ENCODE peak calls at places on chromosomes 4 and X, in five cellular contexts. One of them, this sample, is unnamed.

GRCh38 chr4:74919783-74920182 is 13.1 kb upstream of the PARM1 start:
- DNase-seq in right lobe of liver: no peak
- DNase-seq in breast epithelium: no peak
- DNase-seq in heart left ventricle: no peak
- DNase-seq in AG04450: no peak
- DNase-seq in this sample: no peak

GRCh38 chrX:87489071-87489470 is 28.5 kb upstream of the KLHL4 start:
- DNase-seq in heart left ventricle: no peak
- DNase-seq in right lobe of liver: no peak
- DNase-seq in breast epithelium: no peak
- DNase-seq in AG04450: no peak
- DNase-seq in this sample: no peak

GRCh38 chr4:80913381-80913780 is 117.1 kb upstream of the BMP3 start:
- DNase-seq in heart left ventricle: no peak
- DNase-seq in breast epithelium: no peak
- DNase-seq in AG04450: no peak
- DNase-seq in right lobe of liver: peak
- DNase-seq in this sample: no peak

GRCh38 chr4:91147067-91147466 is 1019.9 kb downstream of the CCSER1 start:
- DNase-seq in right lobe of liver: no peak
- DNase-seq in breast epithelium: no peak
- DNase-seq in AG04450: no peak
- DNase-seq in heart left ventricle: no peak
- DNase-seq in this sample: no peak

GRCh38 chr4:174757736-174758135 is 71.3 kb downstream of the GLRA3 start:
- DNase-seq in AG04450: no peak
- DNase-seq in breast epithelium: no peak
- DNase-seq in right lobe of liver: no peak
- DNase-seq in heart left ventricle: no peak
- DNase-seq in this sample: no peak

GRCh38 chrX:39936886-39937770 is 160.6 kb downstream of the BCOR start:
- DNase-seq in breast epithelium: no peak
- DNase-seq in right lobe of liver: no peak
- DNase-seq in AG04450: no peak
- DNase-seq in heart left ventricle: no peak
- DNase-seq in this sample: peak

GRCh38 chr4:166585491-166585890 is 648.8 kb downstream of the SPOCK3 start:
- DNase-seq in breast epithelium: no peak
- DNase-seq in AG04450: no peak
- DNase-seq in right lobe of liver: no peak
- DNase-seq in heart left ventricle: no peak
- DNase-seq in this sample: no peak

GRCh38 chr4:140109626-140110213 is 44.3 kb downstream of the MAML3 start:
- DNase-seq in breast epithelium: no peak
- DNase-seq in AG04450: no peak
- DNase-seq in heart left ventricle: no peak
- DNase-seq in right lobe of liver: no peak
- DNase-seq in this sample: no peak

GRCh38 chr4:16197842-16198241 is 28.4 kb downstream of the TAPT1 start:
- DNase-seq in breast epithelium: no peak
- DNase-seq in right lobe of liver: no peak
- DNase-seq in heart left ventricle: no peak
- DNase-seq in AG04450: no peak
- DNase-seq in this sample: no peak

GRCh38 chr4:101114936-101115372 is 232.4 kb downstream of the PPP3CA start:
- DNase-seq in AG04450: no peak
- DNase-seq in breast epithelium: no peak
- DNase-seq in right lobe of liver: no peak
- DNase-seq in heart left ventricle: no peak
- DNase-seq in this sample: no peak

GRCh38 chr4:54227261-54228063 is 1.6 kb upstream of the PDGFRA start:
- DNase-seq in heart left ventricle: no peak
- DNase-seq in AG04450: no peak
- DNase-seq in right lobe of liver: no peak
- DNase-seq in breast epithelium: no peak
- DNase-seq in this sample: peak

GRCh38 chr4:129043523-129043922 is 49.8 kb downstream of the SCLT1 start:
- DNase-seq in heart left ventricle: no peak
- DNase-seq in AG04450: no peak
- DNase-seq in right lobe of liver: no peak
- DNase-seq in breast epithelium: no peak
- DNase-seq in this sample: no peak

GRCh38 chrX:20857746-20858145 is 516.5 kb upstream of the CNKSR2 start:
- DNase-seq in breast epithelium: no peak
- DNase-seq in AG04450: no peak
- DNase-seq in heart left ventricle: no peak
- DNase-seq in right lobe of liver: no peak
- DNase-seq in this sample: no peak

GRCh38 chr4:15893967-15894366 is 44.6 kb downstream of the FGFBP1 start:
- DNase-seq in right lobe of liver: no peak
- DNase-seq in heart left ventricle: no peak
- DNase-seq in AG04450: peak
- DNase-seq in breast epithelium: no peak
- DNase-seq in this sample: no peak

GRCh38 chrX:1477801-1478458 is 25.2 kb upstream of the ASMTL start:
- DNase-seq in AG04450: no peak
- DNase-seq in breast epithelium: peak
- DNase-seq in heart left ventricle: no peak
- DNase-seq in right lobe of liver: peak
- DNase-seq in this sample: no peak

GRCh38 chr4:83709627-83710026 is 173.7 kb downstream of the GPAT3 start:
- DNase-seq in breast epithelium: no peak
- DNase-seq in right lobe of liver: no peak
- DNase-seq in heart left ventricle: no peak
- DNase-seq in AG04450: no peak
- DNase-seq in this sample: no peak

GRCh38 chr4:74088396-74088795 is 10.6 kb downstream of the CXCL2 start:
- DNase-seq in heart left ventricle: no peak
- DNase-seq in AG04450: no peak
- DNase-seq in breast epithelium: no peak
- DNase-seq in right lobe of liver: no peak
- DNase-seq in this sample: no peak

GRCh38 chr4:110188113-110188512 is 10.3 kb downstream of the ELOVL6 start:
- DNase-seq in AG04450: no peak
- DNase-seq in breast epithelium: no peak
- DNase-seq in heart left ventricle: no peak
- DNase-seq in right lobe of liver: no peak
- DNase-seq in this sample: no peak

GRCh38 chrX:131711478-131711867 is 167.6 kb downstream of the OR13H1 start:
- DNase-seq in right lobe of liver: no peak
- DNase-seq in breast epithelium: no peak
- DNase-seq in AG04450: no peak
- DNase-seq in heart left ventricle: no peak
- DNase-seq in this sample: no peak

GRCh38 chrX:136731207-136731782 is 49.4 kb downstream of the ARHGEF6 start:
- DNase-seq in heart left ventricle: no peak
- DNase-seq in right lobe of liver: no peak
- DNase-seq in AG04450: no peak
- DNase-seq in breast epithelium: no peak
- DNase-seq in this sample: no peak

GRCh38 chr4:1003271-1004070 is 8.0 kb upstream of the FGFRL1 start:
- DNase-seq in heart left ventricle: no peak
- DNase-seq in AG04450: no peak
- DNase-seq in right lobe of liver: no peak
- DNase-seq in breast epithelium: no peak
- DNase-seq in this sample: no peak

GRCh38 chrX:140524556-140524955 is 19.7 kb upstream of the SOX3 start:
- DNase-seq in AG04450: no peak
- DNase-seq in right lobe of liver: no peak
- DNase-seq in heart left ventricle: no peak
- DNase-seq in breast epithelium: no peak
- DNase-seq in this sample: no peak

GRCh38 chrX:63889001-63889400 is 104.0 kb upstream of the ARHGEF9 start:
- DNase-seq in breast epithelium: no peak
- DNase-seq in heart left ventricle: no peak
- DNase-seq in AG04450: no peak
- DNase-seq in right lobe of liver: no peak
- DNase-seq in this sample: no peak

GRCh38 chrX:34426334-34426733 is 230.8 kb downstream of the TMEM47 start:
- DNase-seq in heart left ventricle: no peak
- DNase-seq in breast epithelium: no peak
- DNase-seq in AG04450: no peak
- DNase-seq in right lobe of liver: no peak
- DNase-seq in this sample: no peak

GRCh38 chr4:5722328-5722727 is 11.3 kb downstream of the EVC start:
- DNase-seq in right lobe of liver: no peak
- DNase-seq in heart left ventricle: no peak
- DNase-seq in AG04450: no peak
- DNase-seq in breast epithelium: no peak
- DNase-seq in this sample: no peak

DNA sequence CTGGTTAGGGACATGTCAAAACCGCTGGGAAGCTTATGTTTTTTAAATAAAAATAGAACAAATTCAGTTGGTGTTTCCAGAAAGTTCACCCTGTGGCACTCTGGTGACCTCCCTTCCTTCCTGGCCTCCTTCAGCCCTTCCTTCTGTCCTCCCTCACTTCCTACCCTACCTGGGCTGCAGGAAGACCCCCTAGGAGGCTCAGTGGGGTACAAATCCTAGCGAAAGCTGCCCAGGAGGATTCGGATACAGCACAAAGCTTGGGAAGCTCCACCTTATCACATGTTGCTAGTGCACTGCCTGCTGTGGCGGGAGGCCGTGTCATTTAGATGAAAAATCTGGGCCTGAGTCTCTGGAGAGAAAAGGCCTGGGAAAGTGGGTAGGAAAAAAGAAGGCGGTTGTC is 60.5 kb downstream of the FHDC1 start:
- DNase-seq in heart left ventricle: no peak
- DNase-seq in AG04450: no peak
- DNase-seq in breast epithelium: no peak
- DNase-seq in right lobe of liver: no peak
- DNase-seq in this sample: no peak
- H3K27ac ChIP-seq in heart left ventricle: no peak
- H3K27ac ChIP-seq in AG04450: no peak
- H3K27ac ChIP-seq in breast epithelium: peak
- H3K27ac ChIP-seq in right lobe of liver: no peak
- H3K27ac ChIP-seq in this sample: no peak

GRCh38 chr4:38106886-38107514 is 146.8 kb downstream of the PTTG2 start:
- DNase-seq in heart left ventricle: no peak
- DNase-seq in breast epithelium: no peak
- DNase-seq in AG04450: no peak
- DNase-seq in right lobe of liver: no peak
- DNase-seq in this sample: no peak
- H3K27ac ChIP-seq in heart left ventricle: no peak
- H3K27ac ChIP-seq in breast epithelium: no peak
- H3K27ac ChIP-seq in AG04450: no peak
- H3K27ac ChIP-seq in right lobe of liver: no peak
- H3K27ac ChIP-seq in this sample: no peak

DNA sequence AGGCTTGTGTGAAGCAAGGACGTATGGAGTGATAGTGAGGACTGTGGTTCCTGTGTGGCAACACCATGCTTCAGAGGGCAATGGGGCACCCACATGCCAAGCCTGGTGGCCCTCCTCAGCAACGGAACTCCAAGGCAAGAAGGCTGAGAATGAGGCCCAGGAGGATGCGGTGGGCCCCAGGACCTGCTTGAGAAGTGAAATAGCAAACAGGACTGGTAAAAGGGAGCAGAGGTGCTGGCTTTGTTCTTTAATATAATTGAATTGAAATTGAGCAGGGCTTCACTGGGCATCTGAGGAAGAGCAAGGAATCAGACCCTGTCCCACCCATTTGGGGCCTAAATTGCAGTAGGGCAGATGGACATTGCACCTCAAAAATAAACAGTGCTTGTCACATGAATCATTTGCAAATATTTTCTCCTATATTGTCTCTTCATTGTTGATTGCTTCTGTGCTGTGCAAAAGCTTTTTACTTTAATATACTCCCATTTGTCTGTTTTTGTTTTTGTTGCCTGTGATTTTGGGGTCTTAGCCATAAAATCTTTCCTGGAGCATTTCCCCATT is 2.3 kb downstream of the TMEM187 start:
- DNase-seq in AG04450: no peak
- DNase-seq in breast epithelium: no peak
- DNase-seq in heart left ventricle: no peak
- DNase-seq in right lobe of liver: no peak
- DNase-seq in this sample: no peak
- H3K27ac ChIP-seq in AG04450: no peak
- H3K27ac ChIP-seq in breast epithelium: peak
- H3K27ac ChIP-seq in heart left ventricle: no peak
- H3K27ac ChIP-seq in right lobe of liver: peak
- H3K27ac ChIP-seq in this sample: no peak

GRCh38 chr4:170014359-170015008 is 11.7 kb downstream of the MFAP3L start:
- DNase-seq in AG04450: no peak
- DNase-seq in right lobe of liver: no peak
- DNase-seq in heart left ventricle: no peak
- DNase-seq in breast epithelium: no peak
- DNase-seq in this sample: no peak

GRCh38 chr4:170011921-170012628 is 14.1 kb downstream of the MFAP3L start:
- DNase-seq in breast epithelium: no peak
- DNase-seq in heart left ventricle: no peak
- DNase-seq in AG04450: no peak
- DNase-seq in right lobe of liver: peak
- DNase-seq in this sample: no peak

GRCh38 chr4:170012629-170012958 is 13.6 kb downstream of the MFAP3L start:
- DNase-seq in right lobe of liver: no peak
- DNase-seq in heart left ventricle: no peak
- DNase-seq in breast epithelium: no peak
- DNase-seq in AG04450: no peak
- DNase-seq in this sample: no peak

GRCh38 chr4:170017252-170017651 is 8.9 kb downstream of the MFAP3L start:
- DNase-seq in heart left ventricle: no peak
- DNase-seq in AG04450: no peak
- DNase-seq in breast epithelium: no peak
- DNase-seq in right lobe of liver: no peak
- DNase-seq in this sample: no peak

DNA sequence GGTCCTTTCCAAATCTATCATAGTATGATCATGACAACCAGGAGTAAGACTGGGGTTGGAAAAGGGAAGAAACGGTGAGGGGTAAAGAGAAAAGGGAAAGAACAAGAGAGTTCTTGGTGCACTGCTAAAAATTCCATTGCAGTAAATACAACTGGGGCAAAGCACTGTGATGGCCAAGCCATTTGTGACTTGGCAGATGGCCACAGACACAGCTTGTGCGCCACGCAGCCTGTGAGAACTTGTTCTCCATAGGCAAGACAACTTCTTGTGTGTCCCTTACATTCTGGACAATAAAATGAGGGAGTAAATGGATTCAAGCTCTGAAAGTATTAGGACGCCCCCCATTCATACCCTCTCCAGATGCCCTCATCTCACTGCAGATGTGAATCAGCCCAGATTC is 10.9 kb downstream of the MFAP3L start:
- DNase-seq in AG04450: no peak
- DNase-seq in right lobe of liver: no peak
- DNase-seq in breast epithelium: no peak
- DNase-seq in heart left ventricle: no peak
- DNase-seq in this sample: no peak
- H3K27ac ChIP-seq in AG04450: no peak
- H3K27ac ChIP-seq in right lobe of liver: no peak
- H3K27ac ChIP-seq in breast epithelium: peak
- H3K27ac ChIP-seq in heart left ventricle: no peak
- H3K27ac ChIP-seq in this sample: no peak